ENCODE peak calls at places on chromosomes 12 and 14, in eight cellular contexts. J is CD8-positive, alpha-beta T cell; N is mucosa of descending colon; U is PC-3; R is heart right ventricle; C is WTC11; A is RWPE2; D is CD4-positive, alpha-beta T cell. L is an unnamed sample.

GRCh38 chr14:100440207-100440631 is 117.1 kb downstream of the SLC25A47 start:
- ATAC-seq in J (peak), U (peak), C (peak), D (no peak), R (peak), A (peak), N (peak), L (peak)

GRCh38 chr12:67299936-67300335 is 30.8 kb downstream of the CAND1 start:
- ATAC-seq in D (no peak), C (no peak), N (no peak), R (no peak), A (no peak), U (no peak), J (no peak), L (no peak)

GRCh38 chr14:72604133-72604532 is 289.8 kb downstream of the DPF3 start:
- ATAC-seq in C (no peak), A (no peak), R (no peak), J (no peak), D (no peak), N (no peak), U (no peak), L (no peak)

GRCh38 chr12:115964214-115964613 is 313.3 kb downstream of the MED13L start:
- ATAC-seq in D (no peak), A (no peak), J (no peak), U (no peak), N (no peak), C (no peak), R (no peak), L (no peak)

GRCh38 chr14:32703246-32703645 is 235.4 kb upstream of the NPAS3 start:
- ATAC-seq in A (no peak), N (no peak), U (no peak), R (peak), D (no peak), J (no peak), C (no peak), L (peak)

GRCh38 chr12:120234643-120235368 is 30.7 kb downstream of the PXN start:
- ATAC-seq in N (peak), J (no peak), U (peak), C (peak), R (peak), D (no peak), A (peak), L (peak)

GRCh38 chr14:90406384-90406798 is 9.6 kb downstream of the CALM1 start:
- ATAC-seq in J (peak), R (no peak), C (peak), A (peak), N (no peak), U (no peak), D (peak), L (no peak)

GRCh38 chr14:59238242-59238641 is 49.8 kb downstream of the DAAM1 start:
- ATAC-seq in R (peak), U (no peak), J (no peak), N (peak), D (no peak), A (no peak), C (no peak), L (no peak)

GRCh38 chr12:131283191-131283861 is 329.6 kb downstream of the ADGRD1 start:
- ATAC-seq in N (no peak), D (no peak), U (no peak), R (no peak), C (no peak), A (no peak), J (no peak), L (no peak)

GRCh38 chr12:1993341-1993740 is 10.9 kb downstream of the DCP1B start:
- ATAC-seq in D (no peak), A (peak), J (peak), C (no peak), N (peak), R (peak), U (peak), L (no peak)

GRCh38 chr14:63045612-63046320 is 508 bp upstream of the KCNH5 start:
- ATAC-seq in A (peak), U (peak), C (peak), J (no peak), N (peak), R (peak), D (no peak), L (peak)

GRCh38 chr12:124296916-124297351 is 2.0 kb downstream of the RFLNA start:
- ATAC-seq in R (no peak), D (no peak), N (peak), C (no peak), A (no peak), J (no peak), U (no peak), L (no peak)

DNA sequence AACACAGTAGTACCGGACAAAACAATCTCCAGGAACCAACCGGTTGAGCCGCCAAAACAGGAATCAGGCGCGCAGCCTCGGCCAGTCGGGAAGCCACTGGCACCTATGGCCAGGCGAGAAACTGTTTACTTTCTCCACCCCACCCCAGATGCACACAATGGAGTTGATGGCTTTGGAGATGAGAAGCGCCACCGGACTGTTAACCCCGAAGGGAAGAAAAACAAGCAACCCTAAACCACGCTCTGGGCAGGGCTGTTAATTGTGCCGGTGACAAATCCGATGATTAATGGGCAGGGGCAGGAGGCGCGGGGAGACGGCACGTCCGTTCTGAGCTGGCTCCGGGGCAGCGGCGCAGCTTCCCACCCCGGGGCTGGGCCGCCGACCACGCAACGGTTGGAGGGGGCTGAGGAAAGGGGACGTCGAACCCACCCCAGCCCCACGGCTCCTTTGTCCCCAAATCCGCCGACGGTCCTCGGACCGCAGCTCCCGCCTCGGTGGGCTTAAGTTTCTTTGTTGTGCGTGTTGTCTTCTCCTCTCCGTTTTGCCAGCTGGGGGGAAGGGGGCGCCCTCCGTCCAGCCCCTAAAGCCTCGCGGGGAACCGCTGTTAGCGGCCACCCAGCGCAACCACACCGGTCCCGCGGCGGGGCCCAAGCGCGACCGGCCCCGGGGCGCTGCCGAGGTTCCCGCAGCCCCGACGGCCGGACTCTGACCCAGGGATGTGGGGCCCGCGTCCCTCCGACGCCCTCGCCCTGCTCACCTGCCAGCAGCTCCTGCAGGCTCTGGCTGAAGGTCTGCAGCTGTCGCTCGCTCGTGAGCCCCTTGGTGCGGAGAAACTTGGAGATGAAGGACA is 790 bp downstream of the BTG1 start:
- ATAC-seq in A (peak), U (peak), R (peak), C (no peak), J (no peak), D (no peak), N (peak), L (no peak)
- TF ChIP-seq CTCF in A (no peak), U (peak), R (no peak), C (no peak), J (no peak), D (no peak), N (no peak), L (no peak)

DNA sequence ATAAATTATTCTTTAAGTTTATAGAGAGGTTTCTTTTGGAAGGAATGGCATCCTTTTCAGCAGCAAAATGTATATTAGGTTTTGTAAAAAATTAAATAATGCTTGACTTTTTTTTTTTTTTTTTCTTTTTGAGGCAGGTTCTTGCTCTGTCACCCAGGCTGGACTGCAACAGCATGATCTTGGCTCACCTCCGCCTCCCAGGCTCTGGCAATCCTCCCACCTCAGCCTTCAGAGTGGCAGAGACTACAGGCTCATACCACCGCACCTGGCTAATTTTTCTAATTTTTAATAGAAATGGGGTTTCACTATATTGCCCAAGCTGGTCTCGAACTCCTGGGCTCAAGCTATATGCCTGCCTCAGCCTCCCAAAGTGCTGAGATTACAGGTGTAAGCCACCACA is 89.0 kb downstream of the FLRT2 start:
- ATAC-seq in D (no peak), R (no peak), J (no peak), U (no peak), C (no peak), N (no peak), A (no peak), L (no peak)
- TF ChIP-seq CTCF in D (no peak), R (no peak), J (no peak), U (no peak), C (no peak), N (no peak), A (no peak), L (no peak)

GRCh38 chr14:106547735-106548550 is 1021.6 kb downstream of the TMEM121 start:
- ATAC-seq in A (no peak), C (no peak), U (no peak), N (no peak), D (no peak), J (no peak), R (no peak), L (no peak)

GRCh38 chr14:106556665-106557289 is 1030.4 kb downstream of the TMEM121 start:
- ATAC-seq in A (peak), J (peak), U (no peak), R (no peak), D (peak), C (no peak), N (peak), L (no peak)

GRCh38 chr14:106549064-106549463 is 1022.7 kb downstream of the TMEM121 start:
- ATAC-seq in N (no peak), J (no peak), D (no peak), U (no peak), R (no peak), A (no peak), C (no peak), L (no peak)

GRCh38 chr14:106551265-106551664 is 1024.9 kb downstream of the TMEM121 start:
- ATAC-seq in N (peak), D (no peak), R (no peak), A (no peak), J (no peak), C (no peak), U (no peak), L (no peak)
- TF ChIP-seq CTCF in N (no peak), D (no peak), R (no peak), A (peak), J (no peak), C (no peak), U (no peak), L (no peak)

GRCh38 chr12:123142948-123143752 is 7.7 kb downstream of the PITPNM2 start:
- ATAC-seq in C (peak), D (no peak), N (peak), J (no peak), U (no peak), A (no peak), R (no peak), L (peak)

GRCh38 chr12:123139926-123140674 is 10.8 kb downstream of the PITPNM2 start:
- ATAC-seq in U (peak), J (no peak), C (peak), D (no peak), A (peak), N (peak), R (peak), L (peak)

GRCh38 chr12:123142518-123142840 is 8.4 kb downstream of the PITPNM2 start:
- ATAC-seq in R (no peak), A (no peak), N (no peak), D (no peak), U (no peak), J (no peak), C (no peak), L (no peak)

GRCh38 chr12:123140675-123141614 is 9.9 kb downstream of the PITPNM2 start:
- ATAC-seq in C (no peak), D (no peak), J (no peak), N (peak), A (no peak), U (no peak), R (no peak), L (no peak)

GRCh38 chr12:123141615-123142517 is 9.0 kb downstream of the PITPNM2 start:
- ATAC-seq in N (peak), C (peak), A (peak), J (no peak), R (peak), U (peak), D (no peak), L (peak)
- TF ChIP-seq CTCF in N (no peak), C (no peak), A (no peak), J (no peak), R (no peak), U (no peak), D (no peak), L (no peak)

DNA sequence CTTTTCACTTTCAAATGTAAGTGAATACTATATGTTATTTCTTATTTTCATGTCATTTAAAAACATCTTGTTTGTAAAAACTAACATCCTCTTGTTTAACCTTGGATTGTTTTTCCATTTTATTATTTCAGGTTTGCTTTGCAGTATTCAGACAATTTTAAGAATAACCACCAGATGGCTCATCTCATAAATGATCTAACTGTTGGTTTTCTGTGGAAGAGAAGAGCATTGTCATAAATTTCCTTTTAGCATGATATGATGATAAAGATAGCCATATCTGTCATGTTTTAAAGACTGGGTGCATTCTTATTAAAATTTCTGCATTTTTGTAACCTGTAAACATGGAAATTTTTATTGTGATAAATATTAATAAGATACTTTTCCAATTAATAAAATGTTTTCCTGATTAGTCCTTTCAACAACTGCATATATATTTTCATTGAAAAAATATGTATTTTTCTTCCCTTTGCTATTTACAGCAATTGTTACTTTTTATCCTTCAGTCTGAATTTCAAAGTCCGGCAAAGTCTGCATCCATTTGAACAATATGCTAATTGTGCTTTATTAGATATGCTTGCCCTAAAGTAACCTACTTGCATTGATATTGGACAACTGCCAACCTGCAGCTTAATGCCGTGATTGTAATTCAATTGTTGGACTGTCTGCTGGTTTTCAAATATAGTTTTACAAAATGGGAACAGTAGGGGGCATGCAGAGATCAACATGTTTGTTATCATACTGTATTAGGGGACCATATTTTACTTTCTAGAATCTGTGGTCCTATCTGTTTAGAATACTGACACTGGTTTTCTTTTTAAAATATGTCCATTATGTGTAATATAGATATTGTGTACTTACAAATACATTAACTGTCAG is 163.4 kb downstream of the GARIN6 start:
- ATAC-seq in A (peak), R (no peak), U (peak), C (no peak), D (no peak), J (no peak), N (no peak), L (no peak)
- TF ChIP-seq CTCF in A (peak), R (peak), U (peak), C (no peak), D (no peak), J (no peak), N (no peak), L (peak)

DNA sequence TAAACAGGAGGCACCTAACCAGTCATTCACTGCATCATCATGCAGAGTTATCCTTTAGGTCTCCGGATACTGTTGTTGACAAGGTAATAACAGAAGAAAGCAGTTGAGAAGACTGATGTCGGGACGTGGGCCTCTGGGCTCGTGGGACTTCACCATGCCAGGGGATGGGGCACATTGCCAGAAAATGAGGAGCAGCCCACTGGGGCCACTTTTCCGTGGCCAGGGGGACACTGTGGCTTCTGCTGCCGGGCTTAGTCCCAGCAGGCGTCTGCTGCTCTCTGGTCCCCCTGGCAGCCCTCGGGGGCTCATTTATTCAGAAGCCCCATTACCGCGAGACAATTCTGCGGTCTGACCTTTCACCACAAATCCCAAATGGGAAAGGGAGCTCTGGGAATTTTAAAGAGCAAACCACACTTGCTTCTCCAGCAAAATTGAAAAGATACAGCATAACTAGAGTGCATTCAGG is 201.2 kb downstream of the DAD1 start:
- ATAC-seq in D (no peak), A (no peak), U (no peak), C (peak), N (no peak), R (no peak), J (no peak), L (no peak)
- TF ChIP-seq CTCF in D (no peak), A (peak), U (peak), C (no peak), N (no peak), R (no peak), J (no peak), L (no peak)

GRCh38 chr12:94648578-94648977 is 1.8 kb downstream of the TMCC3 start:
- ATAC-seq in D (no peak), C (no peak), R (no peak), U (no peak), A (no peak), N (no peak), J (no peak), L (no peak)

GRCh38 chr12:94644622-94645021 is 5.7 kb downstream of the TMCC3 start:
- ATAC-seq in N (peak), U (peak), J (peak), C (no peak), R (peak), D (no peak), A (peak), L (peak)

GRCh38 chr12:94649349-94650142 is 811 bp downstream of the TMCC3 start:
- ATAC-seq in C (peak), J (peak), U (peak), N (peak), A (peak), D (peak), R (peak), L (peak)

DNA sequence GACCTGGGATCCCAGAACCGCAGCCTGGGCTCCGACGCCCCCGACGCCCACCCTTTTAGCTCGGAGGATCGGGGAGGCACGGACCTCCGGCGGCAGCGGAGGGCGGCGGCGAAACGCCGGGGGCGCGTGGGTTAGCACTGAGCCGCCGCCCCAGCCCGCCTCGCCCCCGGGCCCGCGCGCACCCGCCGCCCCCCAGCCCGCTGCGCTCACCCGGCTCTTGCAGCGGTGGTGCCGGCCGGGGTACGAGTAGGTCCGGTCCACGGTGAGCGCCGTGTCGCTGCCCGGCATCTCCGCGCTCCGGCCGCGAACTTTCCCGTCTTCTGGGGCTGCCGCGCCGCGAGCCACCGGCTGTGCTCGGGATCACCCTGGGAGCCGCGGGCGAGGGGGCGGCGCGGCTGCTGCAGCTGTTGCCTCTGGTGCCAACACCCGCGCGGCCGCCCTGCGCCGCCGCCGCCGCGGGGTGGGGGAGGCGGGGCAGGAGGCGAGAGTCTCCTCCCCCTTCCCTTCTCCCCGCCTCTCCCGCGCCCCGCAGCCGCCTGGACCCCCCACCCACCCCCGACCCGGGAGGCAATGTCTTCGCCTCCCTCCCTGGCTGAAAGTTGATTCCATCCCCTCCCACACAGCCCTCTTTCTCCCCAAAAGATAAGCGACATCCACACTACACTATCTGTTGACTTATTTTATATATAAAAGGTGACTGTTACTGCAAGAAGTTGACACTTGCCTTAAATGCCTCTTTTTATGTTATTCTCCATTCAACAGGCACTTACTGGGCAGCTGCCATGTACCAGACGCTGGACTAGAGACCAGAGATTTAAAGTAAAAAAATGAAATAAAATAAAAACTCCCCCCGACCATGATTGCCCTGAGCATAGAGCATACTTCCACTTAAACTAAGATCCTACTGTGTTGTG is at the start of gene TMCC3:
- ATAC-seq in C (peak), U (peak), J (peak), R (peak), A (peak), D (peak), N (peak), L (peak)
- TF ChIP-seq CTCF in C (no peak), U (no peak), J (no peak), R (no peak), A (peak), D (no peak), N (no peak), L (no peak)

GRCh38 chr14:93115920-93116675 is at the start of gene ITPK1:
- ATAC-seq in N (peak), J (peak), R (peak), A (peak), C (peak), D (peak), U (no peak), L (peak)
- TF ChIP-seq CTCF in N (peak), J (no peak), R (peak), A (peak), C (peak), D (no peak), U (no peak), L (peak)

GRCh38 chr14:96256420-96256819 is 410 bp downstream of the BDKRB1 start:
- ATAC-seq in A (peak), R (no peak), D (no peak), N (peak), U (no peak), J (no peak), C (no peak), L (peak)
- TF ChIP-seq CTCF in A (peak), R (no peak), D (no peak), N (no peak), U (no peak), J (no peak), C (no peak), L (peak)

DNA sequence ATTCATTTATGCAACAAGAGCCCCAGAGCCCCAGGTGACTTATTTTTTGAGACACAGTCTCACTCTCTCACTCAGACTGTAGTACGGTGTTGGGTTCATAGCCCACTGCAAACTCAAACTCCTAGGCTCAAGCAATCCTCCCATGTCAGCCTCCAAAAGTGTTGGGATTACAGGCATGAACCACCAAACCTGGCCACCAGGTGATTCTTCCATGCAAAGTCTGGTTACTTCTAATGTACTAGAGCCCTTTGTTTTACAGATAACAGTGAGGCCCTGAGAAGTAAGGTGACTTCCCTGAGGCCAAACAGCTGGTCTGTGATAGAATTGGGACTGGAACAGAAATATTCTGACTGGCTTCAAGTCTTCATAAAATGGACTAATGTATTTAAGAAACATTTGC is 10.0 kb upstream of the KCNK10 start:
- ATAC-seq in C (peak), R (no peak), D (no peak), A (no peak), N (no peak), J (no peak), U (no peak), L (no peak)
- TF ChIP-seq CTCF in C (no peak), R (no peak), D (no peak), A (no peak), N (no peak), J (no peak), U (no peak), L (no peak)